ENCODE peak calls at places on chromosomes 2 and 18, in seven cellular contexts. L, M, I, Y, Q, P and N are unnamed samples.

GRCh38 chr2:186629245-186629996 is 39.6 kb downstream of the ITGAV start:
- DNase-seq in L (no peak), M (no peak), I (no peak), Q (no peak), Y (no peak), P (no peak), N (no peak)

GRCh38 chr2:127400897-127401756 is 13.4 kb upstream of the MAP3K2 start:
- DNase-seq in Y (no peak), I (no peak), Q (no peak), L (no peak), P (peak), M (no peak), N (no peak)

GRCh38 chr2:176056411-176056810 is 27.4 kb downstream of the EVX2 start:
- DNase-seq in Y (no peak), P (no peak), L (no peak), I (no peak), M (no peak), Q (no peak), N (no peak)

GRCh38 chr18:48504819-48505218 is 34.0 kb upstream of the CTIF start:
- DNase-seq in P (no peak), L (no peak), Q (no peak), Y (no peak), I (no peak), M (no peak), N (no peak)

GRCh38 chr18:36451454-36452251 is 154.1 kb downstream of the FHOD3 start:
- DNase-seq in Y (no peak), M (no peak), Q (no peak), L (no peak), I (no peak), P (no peak), N (no peak)

GRCh38 chr2:236080412-236080811 is 87.8 kb downstream of the GBX2 start:
- DNase-seq in Q (no peak), I (no peak), Y (no peak), L (no peak), M (no peak), P (no peak), N (no peak)

GRCh38 chr2:172464340-172465129 is 37.1 kb downstream of the ITGA6 start:
- DNase-seq in Q (no peak), P (peak), Y (no peak), I (no peak), L (no peak), M (no peak), N (no peak)

GRCh38 chr2:119178811-119179601 is 20.5 kb upstream of the C1QL2 start:
- DNase-seq in L (no peak), I (no peak), M (no peak), Q (no peak), P (no peak), Y (no peak), N (no peak)

GRCh38 chr2:12341919-12342318 is 374.8 kb upstream of the TRIB2 start:
- DNase-seq in P (no peak), M (no peak), Y (no peak), Q (no peak), L (peak), I (no peak), N (no peak)

GRCh38 chr2:199818001-199818400 is 33.0 kb downstream of the FTCDNL1 start:
- DNase-seq in P (no peak), M (no peak), L (no peak), Y (no peak), Q (no peak), I (no peak), N (no peak)

GRCh38 chr2:172395503-172395902 is 31.9 kb upstream of the ITGA6 start:
- DNase-seq in Y (no peak), M (no peak), L (peak), P (no peak), Q (no peak), I (no peak), N (no peak)

GRCh38 chr2:219252900-219253752 is at the start of gene TUBA4B:
- DNase-seq in L (peak), Y (peak), I (no peak), Q (peak), M (no peak), P (no peak), N (peak)

GRCh38 chr2:234329202-234329930 is 167.5 kb downstream of the ARL4C start:
- DNase-seq in I (no peak), Y (no peak), L (no peak), Q (no peak), M (no peak), P (no peak), N (no peak)

GRCh38 chr2:106115250-106115649 is 78.9 kb downstream of the UXS1 start:
- DNase-seq in M (no peak), P (peak), L (peak), Q (no peak), Y (no peak), I (no peak), N (no peak)

GRCh38 chr2:79887747-79888374 is 375.0 kb downstream of the CTNNA2 start:
- DNase-seq in Y (no peak), M (no peak), I (peak), L (peak), Q (peak), P (peak), N (no peak)

GRCh38 chr2:179349670-179350303 is 85.2 kb upstream of the SESTD1 start:
- DNase-seq in P (no peak), M (no peak), I (no peak), Y (no peak), Q (no peak), L (no peak), N (no peak)

GRCh38 chr2:75276093-75277055 is 77.1 kb upstream of the TACR1 start:
- DNase-seq in I (no peak), Q (no peak), P (peak), L (no peak), Y (no peak), M (no peak), N (no peak)

GRCh38 chr18:40159141-40160017 is 1795.7 kb upstream of the PIK3C3 start:
- DNase-seq in Y (no peak), Q (peak), I (peak), P (peak), M (no peak), L (peak), N (no peak)

GRCh38 chr2:72149556-72150156 is 2.0 kb upstream of the CYP26B1 start:
- DNase-seq in I (no peak), P (no peak), Y (no peak), L (no peak), Q (peak), M (no peak), N (no peak)

GRCh38 chr2:1721706-1722483 is 22.4 kb downstream of the PXDN start:
- DNase-seq in Q (peak), M (no peak), L (no peak), P (no peak), I (no peak), Y (no peak), N (no peak)

GRCh38 chr2:198238429-198238828 is 434.0 kb downstream of the PLCL1 start:
- DNase-seq in L (no peak), Y (no peak), Q (no peak), M (no peak), P (no peak), I (no peak), N (no peak)

GRCh38 chr2:224749136-224749535 is 33.0 kb upstream of the CCDC195 start:
- DNase-seq in Q (no peak), L (no peak), I (no peak), Y (no peak), M (no peak), P (no peak), N (no peak)

GRCh38 chr2:28445448-28446258 is 50.2 kb upstream of the PLB1 start:
- DNase-seq in Q (peak), Y (no peak), M (no peak), I (no peak), P (no peak), L (peak), N (no peak)

GRCh38 chr2:57869763-57870344 is 176.8 kb upstream of the VRK2 start:
- DNase-seq in I (no peak), P (no peak), L (no peak), Q (no peak), Y (no peak), M (no peak), N (no peak)

GRCh38 chr2:69311017-69311416 is 76.0 kb downstream of the GFPT1 start:
- DNase-seq in Y (no peak), Q (no peak), M (no peak), L (no peak), P (no peak), I (no peak), N (no peak)

GRCh38 chr2:181203412-181203811 is 223.0 kb downstream of the UBE2E3 start:
- DNase-seq in P (no peak), L (no peak), M (no peak), Q (no peak), Y (no peak), I (no peak), N (no peak)

GRCh38 chr2:175181104-175181876 is at the start of gene ATP5MC3:
- DNase-seq in P (peak), L (peak), I (peak), Y (peak), M (peak), Q (peak), N (peak)

GRCh38 chr2:218722876-218723477 is 12.3 kb downstream of the TTLL4 start:
- DNase-seq in P (no peak), Q (no peak), I (no peak), M (no peak), Y (no peak), L (peak), N (no peak)

GRCh38 chr18:22363867-22364463 is 53.8 kb downstream of the CTAGE1 start:
- DNase-seq in Y (no peak), L (no peak), P (no peak), I (no peak), M (no peak), Q (no peak), N (no peak)

GRCh38 chr18:41370740-41371623 is 584.1 kb upstream of the PIK3C3 start:
- DNase-seq in Q (peak), P (no peak), Y (no peak), M (no peak), L (no peak), I (no peak), N (no peak)

GRCh38 chr2:204027105-204027504 is 90.5 kb downstream of the ICOS start:
- DNase-seq in M (no peak), Q (no peak), P (no peak), I (no peak), Y (no peak), L (no peak), N (no peak)

GRCh38 chr2:127637725-127638252 is 8.2 kb upstream of the GPR17 start:
- DNase-seq in Y (no peak), M (no peak), L (peak), P (no peak), I (no peak), Q (no peak), N (no peak)

GRCh38 chr2:7825591-7826312 is 856.1 kb upstream of the ID2 start:
- DNase-seq in L (no peak), Y (no peak), P (peak), Q (no peak), I (peak), M (no peak), N (peak)

GRCh38 chr2:206774871-206775270 is 9.5 kb downstream of the FASTKD2 start:
- DNase-seq in M (no peak), I (no peak), Y (no peak), L (no peak), P (no peak), Q (no peak), N (no peak)

GRCh38 chr2:230068658-230069080 is at the start of gene SLC16A14:
- DNase-seq in I (peak), L (no peak), Y (no peak), Q (peak), P (no peak), M (peak), N (no peak)

GRCh38 chr2:20983844-20984243 is 60.0 kb downstream of the APOB start:
- DNase-seq in I (no peak), P (no peak), Y (no peak), L (no peak), Q (no peak), M (no peak), N (no peak)

GRCh38 chr2:229714736-229715541 is 584 bp upstream of the DNER start:
- DNase-seq in P (peak), L (peak), M (peak), I (no peak), Q (peak), Y (peak), N (peak)

DNA sequence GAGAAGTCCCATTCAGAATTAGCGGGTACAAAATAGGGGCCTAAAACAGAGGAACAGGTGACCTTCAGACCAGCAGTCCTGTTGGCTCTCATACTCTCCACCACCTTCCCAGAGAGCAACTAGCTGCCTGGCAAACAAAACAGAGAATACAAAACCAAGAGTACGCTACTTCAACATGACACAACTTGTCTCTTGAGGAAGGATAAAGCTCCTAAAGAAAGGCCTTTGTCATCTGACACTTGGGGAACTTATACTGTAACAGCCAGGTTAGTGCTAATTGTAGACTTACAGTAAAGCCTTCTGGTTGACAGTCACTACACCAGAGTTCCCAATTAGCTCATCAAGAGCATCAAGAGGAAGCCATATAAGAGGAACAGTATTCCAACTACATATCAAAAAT is 282.1 kb upstream of the NT5C1B start:
- DNase-seq in L (no peak), Q (no peak), M (no peak), I (no peak), P (no peak), Y (no peak), N (no peak)
- TF ChIP-seq TAF1 in L (no peak), Q (no peak), M (no peak), I (no peak), P (no peak), Y (no peak), N (no peak)

GRCh38 chr2:238331916-238332315 is 11.6 kb downstream of the TRAF3IP1 start:
- DNase-seq in P (no peak), Q (peak), L (no peak), I (no peak), Y (no peak), M (no peak), N (no peak)
- TF ChIP-seq TAF1 in P (no peak), Q (no peak), L (no peak), I (no peak), Y (no peak), M (no peak), N (no peak)

DNA sequence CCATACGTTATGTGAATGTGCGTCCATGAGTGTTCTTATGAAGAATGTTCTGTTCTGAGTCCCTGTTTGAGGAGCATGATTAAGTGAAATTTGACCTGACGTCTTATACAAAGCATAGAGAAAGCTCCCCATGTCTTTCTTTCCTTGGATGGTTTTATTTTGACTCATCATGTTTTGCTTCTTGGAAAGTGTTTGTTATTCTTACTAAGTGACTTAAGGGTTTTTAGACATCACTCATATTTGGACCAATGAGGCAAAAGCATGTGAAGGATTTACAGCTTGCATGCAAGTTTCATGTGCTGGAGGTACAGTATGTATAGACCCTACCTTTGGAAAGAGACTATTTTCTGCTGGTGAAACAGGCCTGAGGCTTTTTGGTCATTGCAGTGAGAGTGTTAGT is 33.5 kb upstream of the ZEB2 start:
- DNase-seq in M (no peak), P (no peak), L (peak), Y (no peak), Q (no peak), I (no peak), N (no peak)
- TF ChIP-seq TAF1 in M (no peak), P (no peak), L (no peak), Y (no peak), Q (no peak), I (no peak), N (no peak)

GRCh38 chr2:22037274-22037673 is 913.5 kb downstream of the TDRD15 start:
- DNase-seq in I (no peak), M (no peak), Q (no peak), Y (no peak), L (no peak), P (no peak), N (no peak)
- TF ChIP-seq TAF1 in I (no peak), M (no peak), Q (no peak), Y (no peak), L (no peak), P (no peak), N (no peak)

GRCh38 chr2:9693138-9693520 is 62.3 kb upstream of the YWHAQ start:
- DNase-seq in Y (no peak), Q (no peak), M (no peak), P (no peak), I (no peak), L (no peak), N (no peak)
- TF ChIP-seq TAF1 in Y (no peak), Q (no peak), M (no peak), P (no peak), I (no peak), L (no peak), N (no peak)

GRCh38 chr2:215796160-215796559 is 217.2 kb downstream of the MREG start:
- DNase-seq in I (no peak), Y (no peak), L (no peak), Q (peak), M (no peak), P (no peak), N (no peak)

GRCh38 chr2:215790548-215791421 is 222.6 kb downstream of the MREG start:
- DNase-seq in Q (no peak), M (no peak), P (no peak), L (no peak), Y (no peak), I (no peak), N (no peak)

GRCh38 chr2:215791481-215791937 is 221.8 kb downstream of the MREG start:
- DNase-seq in Q (no peak), Y (no peak), I (no peak), L (no peak), M (no peak), P (peak), N (no peak)

GRCh38 chr2:215794829-215795546 is 218.4 kb downstream of the MREG start:
- DNase-seq in L (no peak), M (no peak), Y (peak), Q (no peak), P (peak), I (no peak), N (no peak)

GRCh38 chr2:215793747-215794595 is 219.4 kb downstream of the MREG start:
- DNase-seq in I (peak), Q (no peak), P (peak), M (no peak), L (peak), Y (no peak), N (no peak)
- TF ChIP-seq TAF1 in I (no peak), Q (peak), P (peak), M (no peak), L (no peak), Y (no peak), N (no peak)

GRCh38 chr2:10327896-10328666 is 25.4 kb downstream of the HPCAL1 start:
- DNase-seq in P (no peak), L (no peak), M (no peak), Q (no peak), I (no peak), Y (no peak), N (no peak)
- TF ChIP-seq TAF1 in P (no peak), L (no peak), M (no peak), Q (no peak), I (no peak), Y (no peak), N (no peak)

DNA sequence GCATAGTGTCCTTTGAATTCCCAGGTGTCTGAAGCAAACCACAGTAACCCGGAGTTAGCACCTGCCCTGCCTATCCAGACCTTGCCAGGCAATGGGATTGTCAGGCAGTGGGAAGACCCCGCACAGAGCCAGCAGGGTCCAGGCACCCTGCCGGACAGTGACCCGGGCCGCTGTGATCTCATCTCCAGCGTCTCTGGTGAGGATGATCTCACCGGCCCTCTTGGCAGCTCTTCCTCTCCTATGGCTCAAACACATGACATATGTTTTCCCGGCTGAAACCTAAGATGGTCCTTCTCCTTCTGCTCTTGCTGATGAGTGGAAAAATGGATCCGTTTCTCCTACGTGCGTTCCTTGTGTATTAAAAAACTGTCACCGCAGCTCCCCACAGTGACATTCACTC is 75.1 kb downstream of the ACOXL start:
- DNase-seq in Q (no peak), M (no peak), I (no peak), P (no peak), Y (no peak), L (no peak), N (no peak)
- TF ChIP-seq TAF1 in Q (no peak), M (no peak), I (no peak), P (no peak), Y (no peak), L (no peak), N (no peak)

GRCh38 chr2:98759827-98760625 is 29.1 kb upstream of the MGAT4A start:
- DNase-seq in P (no peak), L (no peak), I (no peak), Y (no peak), Q (no peak), M (no peak), N (no peak)
- TF ChIP-seq TAF1 in P (no peak), L (no peak), I (no peak), Y (no peak), Q (no peak), M (no peak), N (no peak)